ENCODE peak calls at places on chromosome 20, in eight cellular contexts. X, C, L, P, M, Q, A and R are unnamed samples. For H3K27me3 and H3K9me3, the result is how much of the 10 kb centered on the place peaks cover.

GRCh38 chr20:35771367-35771688 is 487 bp upstream of the PHF20 start:
- DNase-seq in X (no peak), C (no peak), L (no peak), P (no peak), M (no peak), Q (no peak), A (no peak), R (no peak)

GRCh38 chr20:35006009-35006408 is 50.3 kb downstream of the MYH7B start:
- DNase-seq in X (peak), C (no peak), L (no peak), P (no peak), M (no peak), Q (no peak), A (no peak), R (no peak)

GRCh38 chr20:22825076-22825475 is 210.0 kb upstream of the SSTR4 start:
- DNase-seq in X (no peak), C (no peak), L (no peak), P (no peak), M (no peak), Q (no peak), A (no peak), R (no peak)

GRCh38 chr20:2946988-2947961 is 74.0 kb downstream of the PTPRA start:
- DNase-seq in X (no peak), C (no peak), L (peak), P (no peak), M (peak), Q (no peak), A (no peak), R (no peak)

GRCh38 chr20:57790176-57790575 is 80.4 kb upstream of the PMEPA1 start:
- DNase-seq in X (peak), C (no peak), L (no peak), P (no peak), M (no peak), Q (no peak), A (no peak), R (no peak)

GRCh38 chr20:32993484-32994050 is 10.7 kb downstream of the SUN5 start:
- DNase-seq in X (no peak), C (no peak), L (no peak), P (no peak), M (no peak), Q (no peak), A (no peak), R (no peak)

GRCh38 chr20:15236812-15237211 is 899.4 kb upstream of the FLRT3 start:
- DNase-seq in X (peak), C (no peak), L (peak), P (no peak), M (peak), Q (no peak), A (peak), R (no peak)

GRCh38 chr20:53224851-53225250 is 252.7 kb downstream of the TSHZ2 start:
- DNase-seq in X (no peak), C (no peak), L (no peak), P (no peak), M (peak), Q (no peak), A (no peak), R (no peak)

GRCh38 chr20:19015890-19016465 is 196.5 kb upstream of the SLC24A3 start:
- DNase-seq in X (no peak), C (peak), L (no peak), P (peak), M (no peak), Q (no peak), A (no peak), R (no peak)

GRCh38 chr20:60206259-60206658 is 248.0 kb downstream of the CDH26 start:
- DNase-seq in X (peak), C (no peak), L (peak), P (no peak), M (peak), Q (no peak), A (peak), R (no peak)

GRCh38 chr20:57985278-57985677 is 243.2 kb downstream of the ANKRD60 start:
- DNase-seq in X (no peak), C (no peak), L (no peak), P (no peak), M (no peak), Q (no peak), A (no peak), R (no peak)

GRCh38 chr20:2283706-2284423 is 11.9 kb upstream of the TGM3 start:
- DNase-seq in X (no peak), C (peak), L (peak), P (no peak), M (peak), Q (no peak), A (no peak), R (no peak)

GRCh38 chr20:29443819-29444218 is 1813.6 kb upstream of the DEFB115 start:
- DNase-seq in X (no peak), C (no peak), L (no peak), P (no peak), M (no peak), Q (no peak), A (no peak), R (no peak)

GRCh38 chr20:36435799-36436541 is 105.3 kb upstream of the MYL9 start:
- DNase-seq in X (peak), C (peak), L (peak), P (peak), M (peak), Q (peak), A (peak), R (peak)

GRCh38 chr20:32980131-32980941 is 23.9 kb downstream of the SUN5 start:
- DNase-seq in X (no peak), C (no peak), L (peak), P (no peak), M (peak), Q (no peak), A (no peak), R (no peak)

GRCh38 chr20:49187330-49188100 is 619 bp downstream of the STAU1 start:
- DNase-seq in X (peak), C (peak), L (peak), P (peak), M (peak), Q (peak), A (no peak), R (no peak)

GRCh38 chr20:47406849-47407682 is 50.6 kb upstream of the ZMYND8 start:
- DNase-seq in X (no peak), C (no peak), L (no peak), P (no peak), M (peak), Q (no peak), A (no peak), R (no peak)

GRCh38 chr20:5835234-5835845 is 85.1 kb downstream of the SHLD1 start:
- DNase-seq in X (no peak), C (no peak), L (no peak), P (no peak), M (peak), Q (peak), A (no peak), R (peak)

GRCh38 chr20:33054381-33054780 is 678 bp downstream of the BPIFB3 start:
- DNase-seq in X (no peak), C (no peak), L (no peak), P (no peak), M (no peak), Q (no peak), A (no peak), R (no peak)

GRCh38 chr20:43446361-43446879 is 11.3 kb upstream of the SRSF6 start:
- DNase-seq in X (no peak), C (no peak), L (no peak), P (no peak), M (no peak), Q (no peak), A (no peak), R (no peak)

GRCh38 chr20:409697-410559 is 1.8 kb downstream of the RBCK1 start:
- DNase-seq in X (no peak), C (no peak), L (no peak), P (no peak), M (no peak), Q (no peak), A (no peak), R (no peak)

GRCh38 chr20:10282930-10283556 is 64.4 kb downstream of the SNAP25 start:
- DNase-seq in X (no peak), C (no peak), L (no peak), P (no peak), M (peak), Q (no peak), A (no peak), R (no peak)

GRCh38 chr20:10448270-10449156 is 13.4 kb downstream of the SLX4IP start:
- DNase-seq in X (no peak), C (no peak), L (no peak), P (no peak), M (peak), Q (no peak), A (no peak), R (no peak)

GRCh38 chr20:50342638-50343102 is 152.0 kb downstream of the CEBPB start:
- DNase-seq in X (no peak), C (no peak), L (no peak), P (no peak), M (no peak), Q (no peak), A (no peak), R (no peak)

GRCh38 chr20:50343490-50344179 is 153.0 kb downstream of the CEBPB start:
- DNase-seq in X (no peak), C (no peak), L (no peak), P (no peak), M (no peak), Q (no peak), A (no peak), R (no peak)

GRCh38 chr20:50345712-50346371 is 155.2 kb downstream of the CEBPB start:
- DNase-seq in X (no peak), C (no peak), L (no peak), P (no peak), M (no peak), Q (no peak), A (no peak), R (no peak)

GRCh38 chr20:50343125-50343489 is 152.5 kb downstream of the CEBPB start:
- DNase-seq in X (no peak), C (no peak), L (no peak), P (no peak), M (no peak), Q (no peak), A (no peak), R (no peak)

DNA sequence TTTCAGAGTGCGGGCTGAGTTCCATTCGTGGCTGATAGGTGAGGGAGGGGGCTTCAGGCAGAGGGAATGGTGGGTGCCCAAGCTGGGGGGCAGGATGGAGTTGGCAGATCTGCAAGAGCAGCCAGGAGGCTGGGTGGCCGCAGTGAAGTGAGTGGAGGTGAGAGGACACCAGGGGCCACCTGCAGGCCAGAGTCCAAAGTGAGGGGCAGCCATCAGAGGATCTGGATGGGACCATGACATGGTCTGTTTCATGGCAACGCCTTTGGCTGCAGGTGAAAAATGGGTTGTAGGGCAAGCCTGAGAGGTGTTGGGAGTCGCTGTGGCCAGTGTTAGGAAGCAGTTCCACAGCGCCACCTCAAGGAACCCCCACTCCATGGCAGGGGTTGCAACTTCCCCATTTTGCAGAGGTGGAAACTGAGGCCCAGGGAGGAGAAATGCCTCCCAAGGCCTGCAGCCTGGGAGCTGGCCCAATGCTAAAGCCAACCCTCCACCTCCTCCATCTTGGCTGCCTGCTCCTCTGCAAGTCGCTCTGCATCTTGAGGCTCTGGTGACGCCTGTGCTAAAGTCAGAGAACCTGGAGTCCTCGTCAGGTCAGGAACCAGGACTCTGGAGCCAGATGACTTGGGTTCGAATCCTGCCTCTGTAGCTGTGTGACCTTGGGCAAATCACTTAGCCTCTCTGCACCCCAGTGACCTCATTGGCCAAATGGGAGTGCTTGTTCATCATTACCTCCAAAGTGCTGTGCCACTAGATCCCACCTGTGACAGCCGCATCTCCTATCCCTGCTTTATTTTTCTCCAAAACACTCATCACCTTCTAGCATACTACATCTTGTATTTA is 153.8 kb downstream of the CEBPB start:
- DNase-seq in X (peak), C (no peak), L (no peak), P (no peak), M (no peak), Q (no peak), A (no peak), R (no peak)
- TF ChIP-seq CTCF in X (peak), C (no peak), L (no peak), P (no peak), M (peak), Q (no peak), A (peak), R (no peak)

GRCh38 chr20:31816221-31816620 is 2.9 kb upstream of the MYLK2 start:
- DNase-seq in X (no peak), C (no peak), L (no peak), P (no peak), M (no peak), Q (no peak), A (no peak), R (no peak)
- H3K27me3 ChIP-seq in X (under half), C (under half), L (under half), P (under half), M (under half), Q (under half), A (under half), R (under half)

DNA sequence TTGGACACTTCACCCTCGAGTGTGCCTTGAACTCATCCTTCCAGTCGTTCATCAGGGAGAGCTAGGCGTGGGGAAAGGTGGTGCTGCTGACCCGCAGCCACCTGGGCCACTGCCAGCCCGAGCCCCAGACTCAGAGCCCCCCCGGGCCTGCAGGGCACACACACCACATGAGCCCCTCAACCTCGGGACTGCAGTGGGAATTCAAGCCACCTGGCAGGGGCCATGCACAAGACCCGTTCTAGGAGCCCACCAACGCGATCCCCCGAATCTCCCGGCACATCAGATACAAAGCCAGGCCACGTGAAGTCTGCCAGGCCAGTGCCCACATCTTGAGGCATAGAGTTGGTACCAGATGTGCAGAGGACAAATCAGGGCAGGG is 2.8 kb downstream of the ZNF512B start:
- DNase-seq in X (no peak), C (no peak), L (no peak), P (peak), M (no peak), Q (no peak), A (no peak), R (no peak)
- H3K9me3 ChIP-seq in X (under half), C (under half), L (under half), P (under half), M (under half), Q (under half), A (under half), R (under half)

GRCh38 chr20:50278684-50279531 is 88.3 kb downstream of the CEBPB start:
- DNase-seq in X (no peak), C (peak), L (peak), P (peak), M (no peak), Q (no peak), A (peak), R (no peak)
- TF ChIP-seq CTCF in X (no peak), C (no peak), L (no peak), P (peak), M (peak), Q (no peak), A (peak), R (no peak)